ENCODE peak calls at places on chromosomes 11 and 22, in eight cellular contexts. One of them, this sample, is unnamed.

GRCh38 chr11:124839051-124839971 is 25.9 kb upstream of the ROBO3 start:
- DNase-seq in lower leg skin: no peak
- DNase-seq in NCI-H510A treated with DMSO at 0.1 percent for 48 hours: no peak
- DNase-seq in RCC 7860: no peak
- DNase-seq in ovary: peak
- DNase-seq in ACHN: no peak
- DNase-seq in NCI-H2081: no peak
- DNase-seq in effector memory CD4-positive, alpha-beta T cell: no peak
- DNase-seq in this sample: no peak

GRCh38 chr11:131044851-131045250 is 128.6 kb upstream of the SNX19 start:
- DNase-seq in lower leg skin: no peak
- DNase-seq in NCI-H510A treated with DMSO at 0.1 percent for 48 hours: no peak
- DNase-seq in RCC 7860: no peak
- DNase-seq in ovary: no peak
- DNase-seq in ACHN: no peak
- DNase-seq in NCI-H2081: no peak
- DNase-seq in effector memory CD4-positive, alpha-beta T cell: no peak
- DNase-seq in this sample: no peak

GRCh38 chr11:93041682-93042081 is 72.2 kb downstream of the MTNR1B start:
- DNase-seq in lower leg skin: no peak
- DNase-seq in NCI-H510A treated with DMSO at 0.1 percent for 48 hours: no peak
- DNase-seq in RCC 7860: no peak
- DNase-seq in ovary: no peak
- DNase-seq in ACHN: no peak
- DNase-seq in NCI-H2081: no peak
- DNase-seq in effector memory CD4-positive, alpha-beta T cell: no peak
- DNase-seq in this sample: no peak

GRCh38 chr11:78110351-78110750 is 29.1 kb downstream of the ALG8 start:
- DNase-seq in lower leg skin: no peak
- DNase-seq in NCI-H510A treated with DMSO at 0.1 percent for 48 hours: no peak
- DNase-seq in RCC 7860: no peak
- DNase-seq in ovary: no peak
- DNase-seq in ACHN: no peak
- DNase-seq in NCI-H2081: no peak
- DNase-seq in effector memory CD4-positive, alpha-beta T cell: no peak
- DNase-seq in this sample: no peak

GRCh38 chr11:93689166-93689734 is 27.8 kb downstream of the CEP295 start:
- DNase-seq in lower leg skin: no peak
- DNase-seq in NCI-H510A treated with DMSO at 0.1 percent for 48 hours: no peak
- DNase-seq in RCC 7860: no peak
- DNase-seq in ovary: no peak
- DNase-seq in ACHN: no peak
- DNase-seq in NCI-H2081: no peak
- DNase-seq in effector memory CD4-positive, alpha-beta T cell: no peak
- DNase-seq in this sample: no peak

GRCh38 chr11:129691154-129691553 is 124.5 kb upstream of the TMEM45B start:
- DNase-seq in lower leg skin: no peak
- DNase-seq in NCI-H510A treated with DMSO at 0.1 percent for 48 hours: no peak
- DNase-seq in RCC 7860: no peak
- DNase-seq in ovary: no peak
- DNase-seq in ACHN: no peak
- DNase-seq in NCI-H2081: no peak
- DNase-seq in effector memory CD4-positive, alpha-beta T cell: no peak
- DNase-seq in this sample: no peak

GRCh38 chr11:94766656-94767291 is 1.4 kb upstream of the AMOTL1 start:
- DNase-seq in lower leg skin: no peak
- DNase-seq in NCI-H510A treated with DMSO at 0.1 percent for 48 hours: no peak
- DNase-seq in RCC 7860: no peak
- DNase-seq in ovary: no peak
- DNase-seq in ACHN: no peak
- DNase-seq in NCI-H2081: no peak
- DNase-seq in effector memory CD4-positive, alpha-beta T cell: no peak
- DNase-seq in this sample: no peak

GRCh38 chr11:92753161-92753560 is 216.3 kb upstream of the MTNR1B start:
- DNase-seq in lower leg skin: no peak
- DNase-seq in NCI-H510A treated with DMSO at 0.1 percent for 48 hours: no peak
- DNase-seq in RCC 7860: no peak
- DNase-seq in ovary: no peak
- DNase-seq in ACHN: no peak
- DNase-seq in NCI-H2081: no peak
- DNase-seq in effector memory CD4-positive, alpha-beta T cell: no peak
- DNase-seq in this sample: no peak

GRCh38 chr11:127470485-127470884 is 469.9 kb upstream of the KIRREL3 start:
- DNase-seq in lower leg skin: no peak
- DNase-seq in NCI-H510A treated with DMSO at 0.1 percent for 48 hours: no peak
- DNase-seq in RCC 7860: no peak
- DNase-seq in ovary: no peak
- DNase-seq in ACHN: peak
- DNase-seq in NCI-H2081: peak
- DNase-seq in effector memory CD4-positive, alpha-beta T cell: no peak
- DNase-seq in this sample: no peak

GRCh38 chr11:121500275-121500674 is 47.5 kb upstream of the SORL1-AS1 start:
- DNase-seq in lower leg skin: no peak
- DNase-seq in NCI-H510A treated with DMSO at 0.1 percent for 48 hours: no peak
- DNase-seq in RCC 7860: no peak
- DNase-seq in ovary: no peak
- DNase-seq in ACHN: no peak
- DNase-seq in NCI-H2081: no peak
- DNase-seq in effector memory CD4-positive, alpha-beta T cell: no peak
- DNase-seq in this sample: no peak

GRCh38 chr22:38989461-38989860 is 7.3 kb downstream of the APOBEC3B start:
- DNase-seq in lower leg skin: no peak
- DNase-seq in NCI-H510A treated with DMSO at 0.1 percent for 48 hours: peak
- DNase-seq in RCC 7860: no peak
- DNase-seq in ovary: no peak
- DNase-seq in ACHN: no peak
- DNase-seq in NCI-H2081: no peak
- DNase-seq in effector memory CD4-positive, alpha-beta T cell: no peak
- DNase-seq in this sample: no peak

This sample was measured in CD8-positive, alpha-beta memory T cell.